ENCODE peak calls at places on chromosomes 7 and 10, in seven cellular contexts. M is epithelial cell of esophagus; Z is PC-9; U is ovary; L is CD8-positive, alpha-beta T cell; S is prostate gland; P is IMR-90. V is an unnamed sample.

GRCh38 chr7:98984126-98984525 is 105.8 kb downstream of the TRRAP start:
- DNase-seq in M (no peak), Z (no peak), U (no peak), L (no peak), S (no peak), P (no peak), V (no peak)

GRCh38 chr10:84352251-84352842 is 24.0 kb downstream of the CCSER2 start:
- DNase-seq in M (peak), Z (peak), U (no peak), L (peak), S (peak), P (peak), V (no peak)

GRCh38 chr7:43761919-43762318 is 3.4 kb downstream of the BLVRA start:
- DNase-seq in M (peak), Z (peak), U (no peak), L (no peak), S (no peak), P (peak), V (no peak)

GRCh38 chr7:105127179-105127578 is 113.2 kb downstream of the KMT2E start:
- DNase-seq in M (no peak), Z (no peak), U (no peak), L (no peak), S (no peak), P (peak), V (no peak)

GRCh38 chr7:138125119-138125518 is 48.9 kb downstream of the AKR1D1 start:
- DNase-seq in M (peak), Z (no peak), U (no peak), L (no peak), S (no peak), P (no peak), V (no peak)

GRCh38 chr7:145909956-145910611 is 206.5 kb upstream of the CNTNAP2 start:
- DNase-seq in M (no peak), Z (no peak), U (no peak), L (no peak), S (no peak), P (peak), V (no peak)

GRCh38 chr7:92340016-92340415 is 94.2 kb downstream of the ANKIB1 start:
- DNase-seq in M (no peak), Z (no peak), U (no peak), L (no peak), S (no peak), P (no peak), V (no peak)

GRCh38 chr7:4074994-4075393 is 607.1 kb upstream of the FOXK1 start:
- DNase-seq in M (no peak), Z (no peak), U (no peak), L (no peak), S (no peak), P (no peak), V (no peak)

GRCh38 chr7:47516985-47517590 is 64.8 kb downstream of the TNS3 start:
- DNase-seq in M (no peak), Z (no peak), U (no peak), L (no peak), S (peak), P (no peak), V (no peak)

GRCh38 chr10:92590623-92591549 is 2.0 kb upstream of the KIF11 start:
- DNase-seq in M (peak), Z (no peak), U (peak), L (peak), S (peak), P (peak), V (peak)

GRCh38 chr7:47330561-47331178 is 251.2 kb downstream of the TNS3 start:
- DNase-seq in M (no peak), Z (no peak), U (no peak), L (no peak), S (no peak), P (no peak), V (no peak)

GRCh38 chr10:789831-790701 is 100.6 kb upstream of the DIP2C start:
- DNase-seq in M (no peak), Z (no peak), U (no peak), L (no peak), S (no peak), P (no peak), V (peak)

GRCh38 chr10:14173391-14173705 is 157.4 kb downstream of the FRMD4A start:
- DNase-seq in M (no peak), Z (no peak), U (no peak), L (no peak), S (no peak), P (peak), V (no peak)

GRCh38 chr7:142797799-142798377 is 27.1 kb downstream of the PRSS2 start:
- DNase-seq in M (no peak), Z (peak), U (no peak), L (no peak), S (no peak), P (no peak), V (no peak)

GRCh38 chr7:132029369-132030160 is 473.1 kb upstream of the PODXL start:
- DNase-seq in M (peak), Z (no peak), U (no peak), L (no peak), S (no peak), P (no peak), V (no peak)

GRCh38 chr7:149023662-149024061 is 4.6 kb downstream of the PDIA4 start:
- DNase-seq in M (no peak), Z (no peak), U (no peak), L (no peak), S (no peak), P (no peak), V (no peak)

GRCh38 chr10:102552533-102552932 is 48.8 kb downstream of the SUFU start:
- DNase-seq in M (no peak), Z (no peak), U (no peak), L (no peak), S (no peak), P (no peak), V (no peak)

GRCh38 chr10:87706731-87707130 is 47.1 kb downstream of the PAPSS2 start:
- DNase-seq in M (no peak), Z (no peak), U (no peak), L (no peak), S (no peak), P (peak), V (no peak)

GRCh38 chr10:70950062-70950461 is 61.7 kb upstream of the PCBD1 start:
- DNase-seq in M (no peak), Z (no peak), U (no peak), L (no peak), S (no peak), P (no peak), V (no peak)

GRCh38 chr7:114312649-114313048 is 102.0 kb upstream of the FOXP2 start:
- DNase-seq in M (peak), Z (no peak), U (no peak), L (no peak), S (no peak), P (no peak), V (no peak)

GRCh38 chr10:10045765-10046028 is 972.0 kb upstream of the CELF2 start:
- DNase-seq in M (no peak), Z (no peak), U (no peak), L (no peak), S (no peak), P (no peak), V (no peak)

GRCh38 chr10:46229144-46229563 is 57.6 kb upstream of the ANTXRL start:
- DNase-seq in M (no peak), Z (peak), U (no peak), L (no peak), S (no peak), P (no peak), V (no peak)

GRCh38 chr10:25689346-25690095 is 244.5 kb upstream of the MYO3A start:
- DNase-seq in M (no peak), Z (no peak), U (no peak), L (no peak), S (no peak), P (no peak), V (no peak)

GRCh38 chr7:137873524-137873923 is 26.8 kb upstream of the DGKI start:
- DNase-seq in M (no peak), Z (no peak), U (no peak), L (no peak), S (no peak), P (peak), V (no peak)

GRCh38 chr10:13416760-13417159 is 68.7 kb upstream of the SEPHS1 start:
- DNase-seq in M (no peak), Z (no peak), U (no peak), L (no peak), S (no peak), P (no peak), V (no peak)

GRCh38 chr10:62502995-62503613 is 128.9 kb downstream of the ZNF365 start:
- DNase-seq in M (peak), Z (no peak), U (no peak), L (no peak), S (no peak), P (no peak), V (no peak)

GRCh38 chr10:119080521-119081259 is at the start of gene EIF3A:
- DNase-seq in M (peak), Z (peak), U (peak), L (peak), S (peak), P (peak), V (peak)

GRCh38 chr10:124742418-124743187 is 1.6 kb downstream of the FAM53B start:
- DNase-seq in M (no peak), Z (no peak), U (no peak), L (no peak), S (no peak), P (no peak), V (no peak)
- TF ChIP-seq CTCF in M (peak), Z (no peak), U (no peak), L (no peak), S (peak), P (no peak), V (no peak)

DNA sequence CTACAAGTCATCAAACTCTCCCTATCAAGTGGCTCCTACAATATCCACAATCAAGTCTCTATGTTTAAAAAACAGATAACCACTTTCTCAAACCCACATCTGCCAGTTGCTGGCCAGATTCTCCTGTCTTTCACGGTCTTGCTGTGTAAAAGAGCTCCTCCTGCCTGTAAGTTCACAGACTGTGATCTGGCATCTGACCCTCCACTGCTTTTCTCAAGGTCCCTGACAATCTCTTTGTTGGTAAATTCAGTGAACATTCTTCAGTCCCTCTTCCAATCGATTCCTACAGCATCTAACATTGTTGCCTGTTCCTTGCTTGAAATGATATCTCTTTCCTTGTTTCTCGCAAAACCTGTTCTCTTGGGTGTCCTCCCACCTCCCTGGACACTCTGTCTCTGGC is 18.5 kb upstream of the LMOD2 start:
- DNase-seq in M (peak), Z (no peak), U (no peak), L (no peak), S (no peak), P (no peak), V (no peak)
- TF ChIP-seq CTCF in M (no peak), Z (no peak), U (no peak), L (no peak), S (no peak), P (no peak), V (no peak)

DNA sequence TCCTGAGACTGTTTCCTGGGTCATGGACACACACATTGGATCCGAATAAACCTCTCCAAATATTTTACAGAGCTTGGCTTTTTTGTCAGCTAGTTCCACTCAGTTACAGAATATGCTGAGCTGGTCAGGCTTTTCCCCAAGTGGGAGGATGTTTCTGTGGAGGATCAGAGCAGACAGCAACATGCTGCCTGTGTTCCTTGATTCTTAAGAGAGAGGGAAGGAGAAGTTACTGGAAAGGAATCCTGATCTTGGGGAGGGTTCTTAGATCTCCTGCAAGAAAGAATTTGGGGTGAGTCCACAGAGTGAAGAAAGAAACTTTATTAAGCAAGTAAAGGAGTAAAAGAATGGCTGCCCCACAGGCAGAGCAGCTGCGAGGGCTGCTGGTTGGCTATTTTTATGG is 76.8 kb upstream of the RPA3 start:
- DNase-seq in M (no peak), Z (no peak), U (no peak), L (no peak), S (no peak), P (peak), V (no peak)
- TF ChIP-seq CTCF in M (no peak), Z (no peak), U (no peak), L (no peak), S (no peak), P (no peak), V (no peak)

DNA sequence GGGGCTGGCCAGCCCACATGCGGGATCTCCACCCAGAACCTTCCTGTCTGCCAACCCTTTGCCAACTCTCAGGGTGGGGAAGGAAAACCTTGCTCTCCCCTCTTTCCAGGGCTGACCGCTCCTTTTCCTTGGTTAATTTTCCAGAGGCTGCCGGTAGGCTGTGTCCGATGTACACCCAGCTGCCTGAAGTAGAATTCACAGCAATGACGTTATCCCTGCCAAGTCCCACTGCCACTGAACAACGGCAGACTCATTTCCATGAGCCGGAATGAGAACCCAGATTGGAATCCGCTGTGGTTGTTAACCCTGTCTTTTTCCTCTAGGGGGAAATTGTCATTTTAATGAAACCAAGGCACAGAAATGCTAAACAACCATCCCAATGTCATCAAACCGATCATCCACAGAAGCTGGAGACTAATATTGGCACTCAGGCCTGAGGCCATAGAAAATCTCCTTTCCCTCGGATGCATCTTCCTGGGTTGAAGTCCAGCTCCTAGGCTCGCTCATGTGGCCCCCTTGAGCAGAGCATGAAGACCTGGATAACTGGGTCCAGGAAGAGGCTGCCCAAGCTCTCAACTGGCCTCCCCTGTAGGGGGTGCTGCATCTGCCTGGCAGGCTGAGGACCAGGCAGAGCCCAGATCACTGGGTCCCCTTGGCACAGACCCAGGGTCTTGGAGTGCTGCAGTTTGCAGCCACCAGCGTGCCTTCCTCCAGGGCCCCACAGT is 30.4 kb downstream of the KLRG2 start:
- DNase-seq in M (peak), Z (no peak), U (no peak), L (no peak), S (no peak), P (peak), V (no peak)
- TF ChIP-seq CTCF in M (no peak), Z (no peak), U (no peak), L (no peak), S (no peak), P (peak), V (no peak)